ENCODE peak calls at places on chromosomes 5 and 9, in five cellular contexts. N, Q, B, O and D are unnamed samples.

GRCh38 chr5:31407921-31408714 is 123.8 kb downstream of the DROSHA start:
- DNase-seq in N (peak; percentile 47), Q (no peak), B (no peak), O (peak; percentile 38), D (peak; percentile 35)

GRCh38 chr9:26296910-26297309 is 595.7 kb downstream of the CAAP1 start:
- DNase-seq in N (peak; percentile 29), Q (no peak), B (no peak), O (peak; percentile 68), D (peak; percentile 5)

GRCh38 chr5:102341918-102342317 is 45.8 kb upstream of the SLCO4C1 start:
- DNase-seq in N (no peak), Q (no peak), B (peak; percentile 20), O (no peak), D (no peak)

GRCh38 chr5:134592141-134592746 is 40.4 kb downstream of the SAR1B start:
- DNase-seq in N (peak; percentile 44), Q (no peak), B (no peak), O (peak; percentile 39), D (no peak)

GRCh38 chr5:148091991-148092964 is 28.5 kb downstream of the SPINK5 start:
- DNase-seq in N (no peak), Q (no peak), B (no peak), O (peak; percentile 9), D (no peak)

GRCh38 chr9:13575558-13575957 is 296.1 kb upstream of the MPDZ start:
- DNase-seq in N (no peak), Q (no peak), B (peak; percentile 6), O (peak; percentile 21), D (no peak)

GRCh38 chr9:126198854-126199253 is 127.8 kb upstream of the MVB12B start:
- DNase-seq in N (no peak), Q (no peak), B (no peak), O (no peak), D (no peak)

GRCh38 chr5:20556364-20556763 is 568.4 kb upstream of the CDH18 start:
- DNase-seq in N (no peak), Q (peak; percentile 24), B (no peak), O (peak; percentile 64), D (no peak)

GRCh38 chr9:124242331-124243194 is 15.2 kb upstream of the NEK6 start:
- DNase-seq in N (peak; percentile 74), Q (no peak), B (peak; percentile 85), O (no peak), D (no peak)

GRCh38 chr9:101566904-101567724 is 27.7 kb downstream of the PPP3R2 start:
- DNase-seq in N (peak; percentile 57), Q (peak; percentile 57), B (peak; percentile 45), O (peak; percentile 13), D (no peak)

GRCh38 chr5:176658817-176659216 is 11.5 kb downstream of the TSPAN17 start:
- DNase-seq in N (peak; percentile 27), Q (no peak), B (no peak), O (no peak), D (no peak)

GRCh38 chr9:7653262-7653661 is 146.3 kb downstream of the DMAC1 start:
- DNase-seq in N (no peak), Q (no peak), B (no peak), O (no peak), D (no peak)

GRCh38 chr9:91067306-91067860 is 265.8 kb downstream of the SYK start:
- DNase-seq in N (no peak), Q (no peak), B (no peak), O (no peak), D (no peak)

GRCh38 chr9:122246666-122247065 is 17.9 kb upstream of the LHX6 start:
- DNase-seq in N (no peak), Q (no peak), B (no peak), O (no peak), D (no peak)

GRCh38 chr9:118362123-118362522 is 657.9 kb downstream of the TLR4 start:
- DNase-seq in N (peak; percentile 3), Q (no peak), B (no peak), O (peak; percentile 73), D (no peak)

GRCh38 chr5:94153736-94154450 is 412.5 kb upstream of the POU5F2 start:
- DNase-seq in N (peak; percentile 35), Q (no peak), B (no peak), O (peak; percentile 72), D (no peak)

GRCh38 chr9:130043654-130044623 is 950 bp upstream of the FNBP1 start:
- DNase-seq in N (peak; percentile 77), Q (no peak), B (peak; percentile 61), O (peak; percentile 75), D (no peak)

GRCh38 chr5:88662801-88663360 is 220.1 kb downstream of the MEF2C start:
- DNase-seq in N (no peak), Q (no peak), B (no peak), O (peak; percentile 55), D (no peak)

GRCh38 chr5:142821733-142822487 is 51.7 kb downstream of the ARHGAP26 start:
- DNase-seq in N (peak; percentile 95), Q (peak; percentile 80), B (no peak), O (peak; percentile 94), D (peak; percentile 58)

GRCh38 chr9:114223564-114224246 is 68.4 kb downstream of the COL27A1 start:
- DNase-seq in N (peak; percentile 80), Q (peak; percentile 61), B (no peak), O (peak; percentile 78), D (no peak)

GRCh38 chr9:133487331-133487725 is 8.4 kb upstream of the SLC2A6 start:
- DNase-seq in N (no peak), Q (no peak), B (no peak), O (no peak), D (no peak)

GRCh38 chr9:113593682-113594281 is 130.3 kb downstream of the RGS3 start:
- DNase-seq in N (peak; percentile 98), Q (peak; percentile 95), B (peak; percentile 98), O (peak; percentile 96), D (peak; percentile 81)

GRCh38 chr5:18314192-18314778 is 680.0 kb downstream of the TAF11L14 start:
- DNase-seq in N (peak; percentile 50), Q (peak; percentile 33), B (peak; percentile 26), O (peak; percentile 5), D (no peak)

GRCh38 chr5:132665681-132666080 is 7.7 kb downstream of the IL13 start:
- DNase-seq in N (no peak), Q (no peak), B (no peak), O (no peak), D (no peak)

GRCh38 chr5:170305016-170305645 is 7.6 kb upstream of the LCP2 start:
- DNase-seq in N (no peak), Q (no peak), B (no peak), O (no peak), D (no peak)

DNA sequence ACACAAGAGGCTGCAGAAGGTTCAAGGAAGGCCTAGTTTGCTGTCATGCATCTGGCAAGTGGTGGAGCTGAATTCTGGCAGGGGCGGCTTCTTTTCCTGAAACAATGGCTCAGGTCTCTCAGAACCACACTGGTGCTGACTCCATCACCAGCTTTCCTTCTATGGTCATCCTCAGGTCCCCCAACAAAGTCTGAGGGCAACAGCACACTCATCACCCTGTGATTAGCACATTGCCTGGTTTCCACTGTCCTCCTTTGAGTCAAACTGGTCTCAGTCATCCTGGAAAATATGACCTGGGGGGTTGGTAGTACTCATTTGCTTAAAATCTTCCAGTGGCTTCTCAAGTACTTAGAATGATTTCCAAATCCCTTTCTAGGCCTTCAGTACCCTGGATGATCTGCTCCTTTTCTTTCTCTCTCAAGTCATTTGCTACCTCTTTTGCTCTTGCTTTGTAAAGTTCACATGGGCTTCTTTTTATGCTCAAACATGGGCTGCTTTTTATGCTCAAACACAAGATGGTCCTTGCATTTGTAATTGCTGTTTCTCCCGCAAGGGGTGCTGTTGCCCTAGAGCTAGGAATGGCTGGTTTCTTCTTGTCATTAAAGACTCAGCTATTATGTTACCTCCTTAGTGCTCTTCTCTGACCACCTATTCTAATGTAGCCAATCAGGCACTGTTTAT is 144.9 kb downstream of the ALDH1A1 start:
- DNase-seq in N (peak; percentile 35), Q (peak; percentile 42), B (no peak), O (no peak), D (no peak)
- H3K4me1 ChIP-seq in N (no peaks in the 10 kb centered on the region), Q (peaks cover 4% of the 10 kb centered on the region), B (no peaks in the 10 kb centered on the region), O (no peaks in the 10 kb centered on the region), D (no peaks in the 10 kb centered on the region)

DNA sequence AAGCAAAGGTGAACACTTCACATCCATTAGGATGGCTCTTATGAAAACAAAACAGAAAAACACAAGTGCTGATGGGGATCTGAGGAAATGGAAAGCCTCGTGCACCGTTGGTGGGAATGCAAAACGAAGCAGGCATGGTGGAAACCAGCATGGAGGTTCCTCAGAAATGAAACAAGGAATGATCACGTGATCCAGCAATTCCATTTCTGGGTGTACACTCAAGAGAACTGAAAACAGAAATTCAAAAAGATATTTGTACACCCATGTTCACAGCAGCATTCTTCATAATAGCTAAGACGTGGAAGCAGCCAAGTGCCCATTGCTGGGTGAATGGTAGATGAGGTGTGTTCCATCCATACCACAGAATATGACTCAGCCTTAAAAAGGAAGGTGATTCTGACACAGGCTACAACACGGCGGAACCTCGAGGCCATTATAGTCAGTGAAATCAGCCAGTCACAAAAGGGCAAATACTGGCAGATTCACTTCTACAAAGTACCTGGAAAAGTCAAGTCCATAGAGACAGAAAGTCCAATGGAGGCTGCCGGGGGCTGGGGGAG is 87.2 kb upstream of the RAPGEF1 start:
- DNase-seq in N (no peak), Q (no peak), B (no peak), O (no peak), D (peak; percentile 25)
- H3K4me2 ChIP-seq in N (no peak overlapping the region), Q (peak overlapping the region; percentile 19), B (no peak overlapping the region), O (no peak overlapping the region), D (peak overlapping the region; percentile 27)

GRCh38 chr5:159021360-159022177 is 78.1 kb downstream of the EBF1 start:
- DNase-seq in N (peak; percentile 85), Q (no peak), B (peak; percentile 43), O (no peak), D (no peak)

GRCh38 chr5:159026781-159027180 is 72.9 kb downstream of the EBF1 start:
- DNase-seq in N (no peak), Q (no peak), B (no peak), O (no peak), D (no peak)

GRCh38 chr5:159018855-159019254 is 80.9 kb downstream of the EBF1 start:
- DNase-seq in N (no peak), Q (no peak), B (no peak), O (no peak), D (no peak)

GRCh38 chr5:159017787-159018186 is 81.9 kb downstream of the EBF1 start:
- DNase-seq in N (peak; percentile 76), Q (peak; percentile 47), B (no peak), O (peak; percentile 68), D (no peak)

DNA sequence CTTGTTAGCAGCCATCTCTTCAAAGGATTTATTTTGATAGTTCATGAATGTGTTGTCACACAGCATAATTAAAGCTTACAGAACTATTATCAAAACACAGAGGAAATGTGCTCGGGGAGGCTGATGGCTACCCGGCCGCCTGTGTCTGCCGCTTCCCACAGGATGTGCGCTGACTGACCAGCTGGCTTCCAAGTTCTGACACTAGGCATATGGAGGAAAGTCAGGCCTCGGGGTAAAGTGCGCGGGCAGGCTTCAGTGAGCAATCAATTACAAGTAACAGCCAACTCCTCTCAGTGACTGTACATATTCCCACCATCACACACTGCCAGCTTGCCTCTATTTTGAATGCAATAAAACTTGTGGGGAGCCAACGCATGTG is 77.5 kb downstream of the EBF1 start:
- DNase-seq in N (peak; percentile 96), Q (no peak), B (peak; percentile 42), O (peak; percentile 75), D (no peak)
- H3K4me1 ChIP-seq in N (peaks cover 31% of the 10 kb centered on the region), Q (peaks cover 11% of the 10 kb centered on the region), B (peaks cover 33% of the 10 kb centered on the region), O (peaks cover 15% of the 10 kb centered on the region), D (peaks cover 5% of the 10 kb centered on the region)

DNA sequence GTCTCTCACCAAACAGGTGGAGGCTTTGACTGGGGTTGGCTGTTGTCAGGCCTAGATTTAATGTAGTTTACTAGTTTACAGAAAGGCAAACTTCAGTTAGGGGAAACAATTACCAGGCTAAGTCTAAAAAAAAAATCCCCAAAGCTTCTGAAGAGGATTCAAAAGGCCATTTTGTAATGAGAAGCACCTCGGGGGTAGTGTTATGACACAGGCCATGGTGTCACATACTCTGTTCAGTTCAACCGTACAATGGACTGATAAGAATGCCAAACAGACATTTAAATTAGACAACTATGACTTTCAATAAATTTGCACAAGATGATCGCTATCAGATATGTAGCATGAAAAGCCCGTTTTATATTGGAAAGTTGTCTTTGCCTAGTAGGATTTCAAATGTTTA is 120.1 kb upstream of the PCA3 start:
- DNase-seq in N (no peak), Q (no peak), B (no peak), O (no peak), D (no peak)
- H3K4me2 ChIP-seq in N (no peak overlapping the region), Q (no peak overlapping the region), B (no peak overlapping the region), O (no peak overlapping the region), D (no peak overlapping the region)